ENCODE peak calls at places on chromosomes 1 and 21, in ten cellular contexts. I, C, Y, N, J, V, X, F, P and H are unnamed samples.

GRCh38 chr1:246632584-246633168 is 66.4 kb downstream of the CNST start:
- DNase-seq in N (peak; percentile 61), Y (no peak), I (no peak), C (no peak), P (peak; percentile 53), V (peak; percentile 27), J (no peak), X (no peak), F (no peak), H (peak; percentile 90)

GRCh38 chr1:51504806-51505525 is 14.1 kb downstream of the EPS15 start:
- DNase-seq in Y (no peak), P (no peak), V (no peak), I (no peak), F (peak; percentile 60), C (no peak), N (no peak), X (no peak), J (no peak), H (no peak)

GRCh38 chr21:25458484-25458883 is 148.8 kb downstream of the MRPL39 start:
- DNase-seq in J (no peak), F (no peak), P (no peak), C (no peak), I (no peak), X (no peak), N (no peak), V (no peak), Y (no peak), H (no peak)

GRCh38 chr1:44537538-44537937 is 132.5 kb downstream of the RNF220 start:
- DNase-seq in X (no peak), V (no peak), P (no peak), C (no peak), J (no peak), F (no peak), Y (no peak), I (no peak), N (no peak), H (no peak)

GRCh38 chr1:86933562-86934377 is 19.3 kb downstream of the HS2ST1 start:
- DNase-seq in C (no peak), V (no peak), F (no peak), J (no peak), I (no peak), Y (no peak), X (no peak), P (no peak), N (no peak), H (no peak)

GRCh38 chr1:46703927-46704641 is 14.8 kb downstream of the EFCAB14 start:
- DNase-seq in Y (no peak), I (no peak), N (no peak), J (no peak), F (no peak), C (no peak), V (no peak), P (no peak), X (no peak), H (no peak)

GRCh38 chr1:212760126-212760823 is 31.3 kb downstream of the NSL1 start:
- DNase-seq in Y (peak; percentile 34), X (no peak), P (no peak), I (no peak), N (no peak), V (no peak), J (no peak), F (peak; percentile 51), C (no peak), H (no peak)

GRCh38 chr1:156677616-156678596 is 699 bp upstream of the NES start:
- DNase-seq in Y (peak; percentile 76), J (peak; percentile 77), V (peak; percentile 92), I (peak; percentile 43), X (peak; percentile 53), C (peak; percentile 57), N (no peak), F (peak; percentile 55), P (peak; percentile 70), H (peak; percentile 55)

GRCh38 chr1:7648761-7649384 is 122.2 kb upstream of the VAMP3 start:
- DNase-seq in X (no peak), P (no peak), Y (no peak), J (no peak), C (no peak), F (peak; percentile 28), I (no peak), V (no peak), N (no peak), H (no peak)